ENCODE peak calls at places on chromosomes 4 and X, in five cellular contexts. One of them, this sample, is unnamed.

GRCh38 chrX:100353326-100353725 is 56.7 kb downstream of the PCDH19 start:
- DNase-seq in ovary: no peak
- DNase-seq in CD4-positive, CD25-positive, alpha-beta regulatory T cell: no peak
- DNase-seq in heart right ventricle: no peak
- DNase-seq in A673: no peak
- DNase-seq in this sample: no peak

GRCh38 chrX:31423575-31424284 is 351.9 kb upstream of the FTHL17 start:
- DNase-seq in ovary: peak; percentile 40
- DNase-seq in CD4-positive, CD25-positive, alpha-beta regulatory T cell: no peak
- DNase-seq in heart right ventricle: peak; percentile 37
- DNase-seq in A673: peak; percentile 79
- DNase-seq in this sample: no peak

GRCh38 chr4:82561745-82562552 is at the start of gene TMEM150C:
- DNase-seq in ovary: peak; percentile 58
- DNase-seq in CD4-positive, CD25-positive, alpha-beta regulatory T cell: no peak
- DNase-seq in heart right ventricle: peak; percentile 34
- DNase-seq in A673: peak; percentile 14
- DNase-seq in this sample: no peak

GRCh38 chrX:85993539-85994197 is 53.7 kb downstream of the CHM start:
- DNase-seq in ovary: no peak
- DNase-seq in CD4-positive, CD25-positive, alpha-beta regulatory T cell: no peak
- DNase-seq in heart right ventricle: no peak
- DNase-seq in A673: peak; percentile 79
- DNase-seq in this sample: no peak

GRCh38 chr4:43132010-43132582 is 239.6 kb downstream of the GRXCR1 start:
- DNase-seq in ovary: peak; percentile 73
- DNase-seq in CD4-positive, CD25-positive, alpha-beta regulatory T cell: peak; percentile 50
- DNase-seq in heart right ventricle: peak; percentile 16
- DNase-seq in A673: peak; percentile 59
- DNase-seq in this sample: peak; percentile 1

GRCh38 chrX:153862369-153863250 is 23.4 kb downstream of the L1CAM start:
- DNase-seq in ovary: no peak
- DNase-seq in CD4-positive, CD25-positive, alpha-beta regulatory T cell: no peak
- DNase-seq in heart right ventricle: no peak
- DNase-seq in A673: no peak
- DNase-seq in this sample: no peak

GRCh38 chr4:2785613-2786012 is 7.3 kb upstream of the SH3BP2 start:
- DNase-seq in ovary: no peak
- DNase-seq in CD4-positive, CD25-positive, alpha-beta regulatory T cell: peak; percentile 79
- DNase-seq in heart right ventricle: no peak
- DNase-seq in A673: no peak
- DNase-seq in this sample: peak; percentile 70

GRCh38 chr4:31803511-31804195 is 1083.5 kb downstream of the PCDH7 start:
- DNase-seq in ovary: no peak
- DNase-seq in CD4-positive, CD25-positive, alpha-beta regulatory T cell: no peak
- DNase-seq in heart right ventricle: no peak
- DNase-seq in A673: no peak
- DNase-seq in this sample: no peak

GRCh38 chr4:168076989-168077725 is 15.2 kb upstream of the ANXA10 start:
- DNase-seq in ovary: no peak
- DNase-seq in CD4-positive, CD25-positive, alpha-beta regulatory T cell: peak; percentile 42
- DNase-seq in heart right ventricle: peak; percentile 36
- DNase-seq in A673: peak; percentile 71
- DNase-seq in this sample: peak; percentile 11

GRCh38 chrX:140701480-140701879 is 8.1 kb upstream of the LINC00632 start:
- DNase-seq in ovary: no peak
- DNase-seq in CD4-positive, CD25-positive, alpha-beta regulatory T cell: no peak
- DNase-seq in heart right ventricle: no peak
- DNase-seq in A673: peak; percentile 69
- DNase-seq in this sample: no peak

GRCh38 chr4:118969359-118969758 is 80.7 kb downstream of the SYNPO2 start:
- DNase-seq in ovary: peak; percentile 67
- DNase-seq in CD4-positive, CD25-positive, alpha-beta regulatory T cell: no peak
- DNase-seq in heart right ventricle: peak; percentile 63
- DNase-seq in A673: peak; percentile 68
- DNase-seq in this sample: no peak

GRCh38 chr4:176671532-176671931 is 121.2 kb downstream of the VEGFC start:
- DNase-seq in ovary: no peak
- DNase-seq in CD4-positive, CD25-positive, alpha-beta regulatory T cell: no peak
- DNase-seq in heart right ventricle: peak; percentile 13
- DNase-seq in A673: no peak
- DNase-seq in this sample: peak; percentile 27

GRCh38 chrX:13607996-13608365 is 38.6 kb downstream of the EGFL6 start:
- DNase-seq in ovary: no peak
- DNase-seq in CD4-positive, CD25-positive, alpha-beta regulatory T cell: no peak
- DNase-seq in heart right ventricle: no peak
- DNase-seq in A673: no peak
- DNase-seq in this sample: no peak

GRCh38 chrX:118720058-118720707 is 7.2 kb upstream of the IL13RA1 start:
- DNase-seq in ovary: no peak
- DNase-seq in CD4-positive, CD25-positive, alpha-beta regulatory T cell: no peak
- DNase-seq in heart right ventricle: no peak
- DNase-seq in A673: no peak
- DNase-seq in this sample: no peak

GRCh38 chrX:43655151-43655676 is 885 bp upstream of the MAOA start:
- DNase-seq in ovary: no peak
- DNase-seq in CD4-positive, CD25-positive, alpha-beta regulatory T cell: peak; percentile 51
- DNase-seq in heart right ventricle: peak; percentile 25
- DNase-seq in A673: peak; percentile 45
- DNase-seq in this sample: no peak

GRCh38 chr4:63618883-63619573 is 790.2 kb downstream of the TECRL start:
- DNase-seq in ovary: no peak
- DNase-seq in CD4-positive, CD25-positive, alpha-beta regulatory T cell: no peak
- DNase-seq in heart right ventricle: no peak
- DNase-seq in A673: no peak
- DNase-seq in this sample: no peak

GRCh38 chr4:4980818-4981217 is 38.4 kb downstream of the CYTL1 start:
- DNase-seq in ovary: no peak
- DNase-seq in CD4-positive, CD25-positive, alpha-beta regulatory T cell: no peak
- DNase-seq in heart right ventricle: no peak
- DNase-seq in A673: no peak
- DNase-seq in this sample: no peak

GRCh38 chr4:80360900-80361299 is 25.4 kb downstream of the CFAP299 start:
- DNase-seq in ovary: no peak
- DNase-seq in CD4-positive, CD25-positive, alpha-beta regulatory T cell: no peak
- DNase-seq in heart right ventricle: no peak
- DNase-seq in A673: no peak
- DNase-seq in this sample: no peak

GRCh38 chrX:17860811-17861495 is at the start of gene RAI2:
- DNase-seq in ovary: peak; percentile 66
- DNase-seq in CD4-positive, CD25-positive, alpha-beta regulatory T cell: no peak
- DNase-seq in heart right ventricle: peak; percentile 25
- DNase-seq in A673: peak; percentile 7
- DNase-seq in this sample: no peak

GRCh38 chr4:38868055-38868965 is 704 bp downstream of the FAM114A1 start:
- DNase-seq in ovary: peak; percentile 85
- DNase-seq in CD4-positive, CD25-positive, alpha-beta regulatory T cell: no peak
- DNase-seq in heart right ventricle: peak; percentile 44
- DNase-seq in A673: no peak
- DNase-seq in this sample: no peak

GRCh38 chr4:10727140-10727880 is 42.7 kb upstream of the CLNK start:
- DNase-seq in ovary: no peak
- DNase-seq in CD4-positive, CD25-positive, alpha-beta regulatory T cell: no peak
- DNase-seq in heart right ventricle: no peak
- DNase-seq in A673: no peak
- DNase-seq in this sample: no peak

GRCh38 chr4:152729466-152729865 is 49.7 kb upstream of the TMEM154 start:
- DNase-seq in ovary: no peak
- DNase-seq in CD4-positive, CD25-positive, alpha-beta regulatory T cell: no peak
- DNase-seq in heart right ventricle: no peak
- DNase-seq in A673: peak; percentile 10
- DNase-seq in this sample: no peak

GRCh38 chr4:152448806-152449205 is 87.1 kb downstream of the FBXW7 start:
- DNase-seq in ovary: no peak
- DNase-seq in CD4-positive, CD25-positive, alpha-beta regulatory T cell: no peak
- DNase-seq in heart right ventricle: no peak
- DNase-seq in A673: peak; percentile 7
- DNase-seq in this sample: no peak

GRCh38 chr4:107519057-107519456 is 201.0 kb downstream of the PAPSS1 start:
- DNase-seq in ovary: no peak
- DNase-seq in CD4-positive, CD25-positive, alpha-beta regulatory T cell: peak; percentile 4
- DNase-seq in heart right ventricle: no peak
- DNase-seq in A673: peak; percentile 83
- DNase-seq in this sample: no peak

GRCh38 chrX:129316461-129316860 is 206.8 kb downstream of the SMARCA1 start:
- DNase-seq in ovary: no peak
- DNase-seq in CD4-positive, CD25-positive, alpha-beta regulatory T cell: no peak
- DNase-seq in heart right ventricle: no peak
- DNase-seq in A673: no peak
- DNase-seq in this sample: no peak

GRCh38 chrX:31603411-31604120 is 531.7 kb upstream of the FTHL17 start:
- DNase-seq in ovary: no peak
- DNase-seq in CD4-positive, CD25-positive, alpha-beta regulatory T cell: no peak
- DNase-seq in heart right ventricle: no peak
- DNase-seq in A673: no peak
- DNase-seq in this sample: no peak

GRCh38 chrX:39728852-39729587 is 368.7 kb downstream of the BCOR start:
- DNase-seq in ovary: no peak
- DNase-seq in CD4-positive, CD25-positive, alpha-beta regulatory T cell: no peak
- DNase-seq in heart right ventricle: no peak
- DNase-seq in A673: no peak
- DNase-seq in this sample: no peak

GRCh38 chr4:31365006-31365690 is 645.0 kb downstream of the PCDH7 start:
- DNase-seq in ovary: no peak
- DNase-seq in CD4-positive, CD25-positive, alpha-beta regulatory T cell: no peak
- DNase-seq in heart right ventricle: no peak
- DNase-seq in A673: no peak
- DNase-seq in this sample: no peak

GRCh38 chr4:42786350-42787070 is 106.0 kb upstream of the GRXCR1 start:
- DNase-seq in ovary: no peak
- DNase-seq in CD4-positive, CD25-positive, alpha-beta regulatory T cell: no peak
- DNase-seq in heart right ventricle: no peak
- DNase-seq in A673: no peak
- DNase-seq in this sample: no peak

GRCh38 chr4:112766422-112766821 is 129.5 kb downstream of the LARP7 start:
- DNase-seq in ovary: no peak
- DNase-seq in CD4-positive, CD25-positive, alpha-beta regulatory T cell: peak; percentile 19
- DNase-seq in heart right ventricle: no peak
- DNase-seq in A673: peak; percentile 70
- DNase-seq in this sample: peak; percentile 17

GRCh38 chrX:131614241-131614640 is 70.4 kb downstream of the OR13H1 start:
- DNase-seq in ovary: no peak
- DNase-seq in CD4-positive, CD25-positive, alpha-beta regulatory T cell: no peak
- DNase-seq in heart right ventricle: no peak
- DNase-seq in A673: no peak
- DNase-seq in this sample: no peak

GRCh38 chrX:107589243-107589642 is 39.1 kb upstream of the PRPS1 start:
- DNase-seq in ovary: no peak
- DNase-seq in CD4-positive, CD25-positive, alpha-beta regulatory T cell: no peak
- DNase-seq in heart right ventricle: no peak
- DNase-seq in A673: no peak
- DNase-seq in this sample: no peak

GRCh38 chr4:90025248-90025647 is 101.9 kb upstream of the CCSER1 start:
- DNase-seq in ovary: no peak
- DNase-seq in CD4-positive, CD25-positive, alpha-beta regulatory T cell: no peak
- DNase-seq in heart right ventricle: no peak
- DNase-seq in A673: no peak
- DNase-seq in this sample: no peak

GRCh38 chr4:158814636-158815035 is 45.8 kb downstream of the FNIP2 start:
- DNase-seq in ovary: no peak
- DNase-seq in CD4-positive, CD25-positive, alpha-beta regulatory T cell: no peak
- DNase-seq in heart right ventricle: no peak
- DNase-seq in A673: no peak
- DNase-seq in this sample: no peak

GRCh38 chr4:130563185-130563890 is 1467.4 kb downstream of the C4orf33 start:
- DNase-seq in ovary: peak; percentile 36
- DNase-seq in CD4-positive, CD25-positive, alpha-beta regulatory T cell: no peak
- DNase-seq in heart right ventricle: peak; percentile 20
- DNase-seq in A673: peak; percentile 83
- DNase-seq in this sample: no peak
- H3K4me3 ChIP-seq in ovary: no peak overlapping the region
- H3K4me3 ChIP-seq in CD4-positive, CD25-positive, alpha-beta regulatory T cell: no peak overlapping the region
- H3K4me3 ChIP-seq in heart right ventricle: peak overlapping the region; percentile 29
- H3K4me3 ChIP-seq in A673: peak overlapping the region; percentile 39
- H3K4me3 ChIP-seq in this sample: no peak overlapping the region

GRCh38 chrX:34654939-34655338 is 2.1 kb downstream of the TMEM47 start:
- DNase-seq in ovary: no peak
- DNase-seq in CD4-positive, CD25-positive, alpha-beta regulatory T cell: no peak
- DNase-seq in heart right ventricle: no peak
- DNase-seq in A673: peak; percentile 15
- DNase-seq in this sample: no peak
- H3K27ac ChIP-seq in ovary: no peak overlapping the region
- H3K27ac ChIP-seq in CD4-positive, CD25-positive, alpha-beta regulatory T cell: no peak overlapping the region
- H3K27ac ChIP-seq in heart right ventricle: peak overlapping the region; percentile 80
- H3K27ac ChIP-seq in A673: peak overlapping the region; percentile 74
- H3K27ac ChIP-seq in this sample: no peak overlapping the region

GRCh38 chrX:63884821-63885790 is 100.1 kb upstream of the ARHGEF9 start:
- DNase-seq in ovary: no peak
- DNase-seq in CD4-positive, CD25-positive, alpha-beta regulatory T cell: no peak
- DNase-seq in heart right ventricle: no peak
- DNase-seq in A673: no peak
- DNase-seq in this sample: no peak

DNA sequence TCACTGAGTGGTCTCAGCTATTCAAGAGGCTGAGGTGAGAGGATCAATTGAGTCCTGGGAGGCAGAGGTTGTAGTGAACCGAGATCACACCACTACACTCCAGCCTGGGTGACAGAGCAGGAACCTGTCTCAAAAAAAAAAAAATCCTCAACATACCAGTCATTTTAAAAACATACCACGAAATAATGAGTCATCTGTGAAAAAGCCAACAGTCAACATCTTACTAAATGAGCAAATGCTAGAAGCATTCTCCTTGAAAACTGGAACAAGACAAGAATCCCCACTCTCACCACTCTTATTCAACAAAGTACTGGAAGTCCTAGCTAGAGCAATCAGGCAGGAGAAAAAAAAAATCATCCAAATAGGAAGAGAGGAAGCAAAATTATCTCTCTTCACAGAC is 104.0 kb upstream of the ARHGEF9 start:
- DNase-seq in ovary: no peak
- DNase-seq in CD4-positive, CD25-positive, alpha-beta regulatory T cell: no peak
- DNase-seq in heart right ventricle: no peak
- DNase-seq in A673: no peak
- DNase-seq in this sample: no peak
- H3K4me3 ChIP-seq in ovary: no peak overlapping the region
- H3K4me3 ChIP-seq in CD4-positive, CD25-positive, alpha-beta regulatory T cell: no peak overlapping the region
- H3K4me3 ChIP-seq in heart right ventricle: no peak overlapping the region
- H3K4me3 ChIP-seq in A673: no peak overlapping the region
- H3K4me3 ChIP-seq in this sample: no peak overlapping the region

GRCh38 chr4:77819836-77820679 is 890 bp upstream of the CNOT6L start:
- DNase-seq in ovary: peak; percentile 93
- DNase-seq in CD4-positive, CD25-positive, alpha-beta regulatory T cell: peak; percentile 96
- DNase-seq in heart right ventricle: peak; percentile 94
- DNase-seq in A673: peak; percentile 84
- DNase-seq in this sample: peak; percentile 64

GRCh38 chr4:77818077-77818666 is 996 bp downstream of the CNOT6L start:
- DNase-seq in ovary: peak; percentile 76
- DNase-seq in CD4-positive, CD25-positive, alpha-beta regulatory T cell: peak; percentile 70
- DNase-seq in heart right ventricle: peak; percentile 82
- DNase-seq in A673: peak; percentile 75
- DNase-seq in this sample: peak; percentile 73

GRCh38 chr4:77817304-77818076 is 1.7 kb downstream of the CNOT6L start:
- DNase-seq in ovary: no peak
- DNase-seq in CD4-positive, CD25-positive, alpha-beta regulatory T cell: no peak
- DNase-seq in heart right ventricle: no peak
- DNase-seq in A673: no peak
- DNase-seq in this sample: peak; percentile 16

GRCh38 chr4:77819409-77819835 is 254 bp upstream of the CNOT6L start:
- DNase-seq in ovary: no peak
- DNase-seq in CD4-positive, CD25-positive, alpha-beta regulatory T cell: no peak
- DNase-seq in heart right ventricle: no peak
- DNase-seq in A673: peak; percentile 10
- DNase-seq in this sample: no peak

GRCh38 chr4:77818667-77819408 is at the start of gene CNOT6L:
- DNase-seq in ovary: peak; percentile 85
- DNase-seq in CD4-positive, CD25-positive, alpha-beta regulatory T cell: peak; percentile 88
- DNase-seq in heart right ventricle: peak; percentile 78
- DNase-seq in A673: peak; percentile 37
- DNase-seq in this sample: peak; percentile 74
- H3K27ac ChIP-seq in ovary: peak within 1 kb of the TSS; percentile 98
- H3K27ac ChIP-seq in CD4-positive, CD25-positive, alpha-beta regulatory T cell: peak within 1 kb of the TSS; percentile 99
- H3K27ac ChIP-seq in heart right ventricle: peak within 1 kb of the TSS; percentile 99
- H3K27ac ChIP-seq in A673: peak within 1 kb of the TSS; percentile 85
- H3K27ac ChIP-seq in this sample: peak within 1 kb of the TSS; percentile 96

This sample was measured in HL-60.